ENCODE peak calls at places on chromosomes 2 and 18, in seven cellular contexts. W is K562, S is HepG2, X is H1, Q is T47D, C is SK-N-SH, K is GM12878. F is an unnamed sample.

GRCh38 chr2:219803294-219803693 is 175.9 kb downstream of the SLC4A3 start:
- DNase-seq in W (no peak), S (no peak), X (no peak), Q (no peak), C (no peak), K (no peak), F (no peak)

GRCh38 chr2:230932556-230933511 is 7.8 kb upstream of the GPR55 start:
- DNase-seq in W (no peak), S (no peak), X (no peak), Q (no peak), C (no peak), K (no peak), F (no peak)

GRCh38 chr2:127418300-127419111 is at the start of gene PROC:
- DNase-seq in W (no peak), S (peak), X (no peak), Q (no peak), C (no peak), K (no peak), F (no peak)

GRCh38 chr2:20728114-20728758 is 61.3 kb downstream of the GDF7 start:
- DNase-seq in W (no peak), S (peak), X (no peak), Q (no peak), C (no peak), K (no peak), F (no peak)

GRCh38 chr2:69138247-69138754 is 125.3 kb downstream of the ANTXR1 start:
- DNase-seq in W (no peak), S (no peak), X (no peak), Q (no peak), C (no peak), K (no peak), F (peak)

GRCh38 chr18:63860536-63860930 is 27.0 kb upstream of the SERPINB2 start:
- DNase-seq in W (no peak), S (no peak), X (no peak), Q (no peak), C (no peak), K (no peak), F (no peak)

GRCh38 chr2:190318514-190318913 is 1.1 kb downstream of the HIBCH start:
- DNase-seq in W (no peak), S (no peak), X (no peak), Q (no peak), C (no peak), K (no peak), F (no peak)

GRCh38 chr18:46488472-46489213 is 168.4 kb downstream of the LOXHD1 start:
- DNase-seq in W (no peak), S (no peak), X (no peak), Q (no peak), C (no peak), K (no peak), F (no peak)

GRCh38 chr2:95122197-95122551 is 566 bp upstream of the MRPS5 start:
- DNase-seq in W (no peak), S (no peak), X (no peak), Q (no peak), C (no peak), K (peak), F (no peak)

GRCh38 chr2:3192920-3193319 is 184.7 kb downstream of the EIPR1 start:
- DNase-seq in W (no peak), S (no peak), X (no peak), Q (no peak), C (peak), K (no peak), F (no peak)

GRCh38 chr18:22701795-22702194 is 231.3 kb upstream of the RBBP8 start:
- DNase-seq in W (no peak), S (no peak), X (no peak), Q (no peak), C (no peak), K (no peak), F (no peak)

GRCh38 chr2:2114745-2115245 is 216.3 kb downstream of the MYT1L start:
- DNase-seq in W (no peak), S (peak), X (no peak), Q (no peak), C (no peak), K (no peak), F (no peak)

GRCh38 chr2:240840435-240841060 is 20.5 kb upstream of the KIF1A start:
- DNase-seq in W (peak), S (peak), X (peak), Q (peak), C (peak), K (no peak), F (peak)

GRCh38 chr2:72924353-72925240 is 7.3 kb downstream of the EMX1 start:
- DNase-seq in W (no peak), S (no peak), X (no peak), Q (no peak), C (peak), K (no peak), F (no peak)

GRCh38 chr18:76616373-76616772 is 121.3 kb upstream of the ZNF516 start:
- DNase-seq in W (no peak), S (no peak), X (no peak), Q (no peak), C (no peak), K (no peak), F (no peak)

GRCh38 chr2:215626812-215627281 is 191.0 kb upstream of the FN1 start:
- DNase-seq in W (no peak), S (no peak), X (no peak), Q (no peak), C (no peak), K (no peak), F (no peak)

GRCh38 chr18:45540146-45540545 is 75.1 kb upstream of the SLC14A2 start:
- DNase-seq in W (no peak), S (no peak), X (no peak), Q (no peak), C (no peak), K (no peak), F (no peak)

GRCh38 chr2:98731709-98732349 is 897 bp upstream of the MGAT4A start:
- DNase-seq in W (no peak), S (peak), X (no peak), Q (no peak), C (no peak), K (no peak), F (no peak)

GRCh38 chr2:98736464-98736889 is 5.5 kb upstream of the MGAT4A start:
- DNase-seq in W (no peak), S (peak), X (no peak), Q (no peak), C (no peak), K (no peak), F (no peak)

GRCh38 chr2:98734823-98735260 is 3.9 kb upstream of the MGAT4A start:
- DNase-seq in W (peak), S (peak), X (no peak), Q (no peak), C (no peak), K (no peak), F (no peak)

GRCh38 chr2:98732430-98733051 is 1.6 kb upstream of the MGAT4A start:
- DNase-seq in W (no peak), S (no peak), X (no peak), Q (no peak), C (no peak), K (no peak), F (no peak)

GRCh38 chr2:98734157-98734556 is 3.2 kb upstream of the MGAT4A start:
- DNase-seq in W (no peak), S (no peak), X (no peak), Q (no peak), C (no peak), K (no peak), F (no peak)
- TF ChIP-seq JUND in W (no peak), S (no peak), X (no peak), Q (no peak), C (no peak), K (no peak), F (no peak)

GRCh38 chr2:23708771-23709170 is 218.2 kb downstream of the ATAD2B start:
- DNase-seq in W (no peak), S (no peak), X (no peak), Q (no peak), C (no peak), K (no peak), F (no peak)

GRCh38 chr2:23709311-23709710 is 217.6 kb downstream of the ATAD2B start:
- DNase-seq in W (no peak), S (no peak), X (no peak), Q (no peak), C (no peak), K (no peak), F (no peak)

GRCh38 chr2:23713352-23713751 is 213.6 kb downstream of the ATAD2B start:
- DNase-seq in W (no peak), S (no peak), X (no peak), Q (no peak), C (no peak), K (no peak), F (no peak)

GRCh38 chr2:23712756-23713151 is 214.2 kb downstream of the ATAD2B start:
- DNase-seq in W (no peak), S (no peak), X (no peak), Q (no peak), C (no peak), K (no peak), F (no peak)

GRCh38 chr2:23711979-23712755 is 214.8 kb downstream of the ATAD2B start:
- DNase-seq in W (no peak), S (no peak), X (no peak), Q (no peak), C (no peak), K (no peak), F (no peak)
- TF ChIP-seq JUND in W (no peak), S (no peak), X (no peak), Q (no peak), C (no peak), K (no peak), F (no peak)

GRCh38 chr2:70887550-70888229 is 48.0 kb upstream of the ATP6V1B1 start:
- DNase-seq in W (no peak), S (no peak), X (no peak), Q (no peak), C (peak), K (no peak), F (no peak)
- TF ChIP-seq JUND in W (no peak), S (no peak), X (no peak), Q (no peak), C (no peak), K (no peak), F (no peak)

GRCh38 chr2:157840568-157841156 is 35.5 kb downstream of the ACVR1 start:
- DNase-seq in W (no peak), S (peak), X (no peak), Q (no peak), C (no peak), K (no peak), F (no peak)
- TF ChIP-seq JUND in W (no peak), S (no peak), X (no peak), Q (no peak), C (no peak), K (no peak), F (no peak)

DNA sequence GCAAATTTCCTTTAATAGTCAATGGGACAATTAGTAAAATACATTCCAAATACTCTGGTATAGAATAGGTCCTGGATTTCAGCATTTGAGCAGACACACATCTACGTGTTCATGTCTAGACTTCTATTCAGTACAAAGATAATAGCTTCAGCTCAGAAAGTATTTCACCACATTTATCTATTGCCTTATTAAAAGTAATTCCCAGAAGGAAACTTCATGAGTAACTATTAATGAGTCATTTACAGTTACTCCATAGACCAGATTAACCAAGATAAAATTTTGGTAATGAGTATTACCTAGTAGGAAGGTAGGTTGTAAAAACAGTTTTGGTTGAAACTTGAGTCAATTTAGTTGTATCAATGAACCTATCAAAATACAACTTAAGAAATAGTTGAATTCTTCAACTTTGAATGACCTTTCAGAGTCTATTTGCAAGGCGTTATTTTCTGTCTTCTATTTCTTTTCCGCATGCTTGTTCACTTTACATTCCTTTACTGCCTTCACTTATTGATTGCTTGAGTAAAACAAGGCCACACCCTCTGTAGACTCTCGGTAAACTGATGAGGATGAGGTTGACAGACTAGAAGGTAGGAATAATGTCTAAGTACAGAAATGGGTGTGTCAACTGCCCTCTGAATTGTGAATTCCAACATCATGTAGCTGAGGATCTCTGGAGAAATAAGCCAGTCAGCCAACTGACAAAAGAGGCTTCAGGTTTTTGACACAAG is 1165.6 kb upstream of the ZEB2 start:
- DNase-seq in W (no peak), S (no peak), X (no peak), Q (no peak), C (no peak), K (no peak), F (no peak)
- TF ChIP-seq JUND in W (no peak), S (no peak), X (no peak), Q (no peak), C (no peak), K (no peak), F (no peak)

GRCh38 chr18:10528439-10528838 is 2.6 kb downstream of the NAPG start:
- DNase-seq in W (peak), S (no peak), X (no peak), Q (no peak), C (no peak), K (no peak), F (no peak)

GRCh38 chr18:10523544-10523943 is 2.3 kb upstream of the NAPG start:
- DNase-seq in W (no peak), S (no peak), X (no peak), Q (no peak), C (no peak), K (no peak), F (no peak)

GRCh38 chr18:10525563-10526210 is at the start of gene NAPG:
- DNase-seq in W (peak), S (peak), X (peak), Q (peak), C (peak), K (peak), F (peak)

GRCh38 chr18:10524507-10525425 is 1.1 kb upstream of the NAPG start:
- DNase-seq in W (no peak), S (peak), X (no peak), Q (no peak), C (no peak), K (no peak), F (no peak)

GRCh38 chr18:10526211-10526949 is 553 bp downstream of the NAPG start:
- DNase-seq in W (peak), S (peak), X (no peak), Q (peak), C (peak), K (no peak), F (no peak)
- TF ChIP-seq JUND in W (no peak), S (no peak), X (no peak), Q (no peak), C (no peak), K (no peak), F (no peak)

GRCh38 chr2:102141915-102142828 is at the start of gene IL1R1:
- DNase-seq in W (peak), S (peak), X (no peak), Q (peak), C (peak), K (no peak), F (no peak)
- TF ChIP-seq JUND in W (no peak), S (no peak), X (no peak), Q (no peak), C (no peak), K (no peak), F (no peak)

DNA sequence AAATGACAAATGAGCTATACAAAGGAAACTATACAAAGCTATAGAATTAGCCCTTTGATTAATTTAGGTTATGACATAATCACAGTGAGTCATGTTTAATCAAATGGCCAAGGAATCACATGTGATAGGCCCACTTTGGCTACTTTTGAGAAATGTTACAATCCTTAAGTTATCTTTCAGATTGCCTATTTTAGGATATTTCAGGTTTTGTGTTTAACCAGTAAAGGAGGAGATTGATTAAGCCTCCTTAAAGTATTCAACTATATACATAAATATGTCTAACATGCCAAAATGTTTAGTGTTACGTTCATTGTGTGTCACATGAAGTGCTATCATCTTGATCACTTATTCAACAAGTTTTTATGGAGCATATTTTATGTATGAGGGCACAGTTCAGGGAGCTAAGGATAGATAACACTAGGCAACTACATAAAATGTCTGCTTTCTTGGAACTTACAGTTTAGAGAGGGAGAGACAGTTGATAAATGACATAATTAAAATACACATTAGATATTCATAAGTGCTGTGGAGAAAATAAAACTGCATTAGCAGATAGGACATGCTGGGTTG is 77.1 kb downstream of the LTBP1 start:
- DNase-seq in W (no peak), S (no peak), X (no peak), Q (no peak), C (no peak), K (no peak), F (no peak)
- TF ChIP-seq JUND in W (no peak), S (no peak), X (no peak), Q (no peak), C (no peak), K (no peak), F (no peak)